ENCODE peak calls at places on chromosomes 6 and 20, in four cellular contexts. K is ascending aorta, X is fibroblast of lung, B is cardiac fibroblast. Z is an unnamed sample.

GRCh38 chr6:73388800-73389512 is 5.7 kb upstream of the DDX43 start:
- DNase-seq in B (peak; percentile 67), X (peak; percentile 58), K (peak; percentile 72), Z (peak; percentile 80)

GRCh38 chr6:132931937-132932336 is 117.6 kb downstream of the RPS12 start:
- DNase-seq in K (no peak), X (peak; percentile 92), B (peak; percentile 69), Z (peak; percentile 89)

GRCh38 chr20:37315293-37316110 is 26.0 kb downstream of the MANBAL start:
- DNase-seq in K (peak; percentile 82), B (peak; percentile 84), X (peak; percentile 86), Z (peak; percentile 85)

GRCh38 chr20:44056010-44056698 is 130.8 kb downstream of the JPH2 start:
- DNase-seq in K (no peak), B (peak; percentile 10), X (no peak), Z (peak; percentile 44)

GRCh38 chr6:170155464-170156196 is 135.2 kb downstream of the DLL1 start:
- DNase-seq in B (no peak), K (no peak), X (no peak), Z (no peak)

GRCh38 chr20:49608752-49609670 is 41.1 kb upstream of the PTGIS start:
- DNase-seq in K (peak; percentile 78), B (peak; percentile 59), X (peak; percentile 29), Z (peak; percentile 71)

GRCh38 chr6:158464483-158464882 is 95.4 kb upstream of the TMEM181 start:
- DNase-seq in X (no peak), K (no peak), B (no peak), Z (no peak)

GRCh38 chr6:166501246-166501645 is 85.2 kb downstream of the RAMACL start:
- DNase-seq in K (no peak), X (no peak), B (no peak), Z (no peak)

GRCh38 chr6:37946021-37946420 is 126.5 kb downstream of the ZFAND3 start:
- DNase-seq in K (no peak), B (no peak), X (no peak), Z (no peak)

GRCh38 chr6:35008858-35009257 is 119.8 kb downstream of the ANKS1A start:
- DNase-seq in B (no peak), X (no peak), K (no peak), Z (no peak)